ENCODE peak calls at places on chromosomes 4 and X, in ten cellular contexts. One of them, this sample, is unnamed.
A peak's percentile ranks its signal among the peaks of the same experiment; 100 is the strongest.

GRCh38 chr4:1544861-1545275 is 138.6 kb upstream of the NKX1-1 start:
- DNase-seq in mucosa of descending colon: peak; percentile 62
- DNase-seq in posterior vena cava: no peak
- DNase-seq in T-helper 22 cell: no peak
- DNase-seq in testis: no peak
- DNase-seq in iris pigment epithelial cell: no peak
- DNase-seq in CD8-positive, alpha-beta T cell: no peak
- DNase-seq in activated CD8-positive, alpha-beta memory T cell treated with anti-CD3 and anti-CD28 coated beads, Interleukin-2, amount 50 U/mL, for 4 hours: no peak
- DNase-seq in T-helper 2 cell treated with Interferon-gamma antibody and Interleukin-4, amounts not matched to agents 5 μg/mL and 100 μg/mL, for 36 hours: no peak
- DNase-seq in G401: no peak
- DNase-seq in this sample: no peak

GRCh38 chrX:136711147-136711546 is 63.2 kb downstream of the CD40LG start:
- DNase-seq in mucosa of descending colon: peak; percentile 46
- DNase-seq in posterior vena cava: no peak
- DNase-seq in T-helper 22 cell: no peak
- DNase-seq in testis: peak; percentile 50
- DNase-seq in iris pigment epithelial cell: peak; percentile 30
- DNase-seq in CD8-positive, alpha-beta T cell: no peak
- DNase-seq in activated CD8-positive, alpha-beta memory T cell treated with anti-CD3 and anti-CD28 coated beads, Interleukin-2, amount 50 U/mL, for 4 hours: peak; percentile 23
- DNase-seq in T-helper 2 cell treated with Interferon-gamma antibody and Interleukin-4, amounts not matched to agents 5 μg/mL and 100 μg/mL, for 36 hours: no peak
- DNase-seq in G401: peak; percentile 11
- DNase-seq in this sample: peak; percentile 27

GRCh38 chrX:53398216-53398615 is 24.2 kb downstream of the SMC1A start:
- DNase-seq in mucosa of descending colon: no peak
- DNase-seq in posterior vena cava: no peak
- DNase-seq in T-helper 22 cell: no peak
- DNase-seq in testis: no peak
- DNase-seq in iris pigment epithelial cell: no peak
- DNase-seq in CD8-positive, alpha-beta T cell: no peak
- DNase-seq in activated CD8-positive, alpha-beta memory T cell treated with anti-CD3 and anti-CD28 coated beads, Interleukin-2, amount 50 U/mL, for 4 hours: no peak
- DNase-seq in T-helper 2 cell treated with Interferon-gamma antibody and Interleukin-4, amounts not matched to agents 5 μg/mL and 100 μg/mL, for 36 hours: no peak
- DNase-seq in G401: no peak
- DNase-seq in this sample: no peak

GRCh38 chr4:139692300-139693012 is 26.8 kb downstream of the MGST2 start:
- DNase-seq in mucosa of descending colon: no peak
- DNase-seq in posterior vena cava: no peak
- DNase-seq in T-helper 22 cell: no peak
- DNase-seq in testis: no peak
- DNase-seq in iris pigment epithelial cell: no peak
- DNase-seq in CD8-positive, alpha-beta T cell: no peak
- DNase-seq in activated CD8-positive, alpha-beta memory T cell treated with anti-CD3 and anti-CD28 coated beads, Interleukin-2, amount 50 U/mL, for 4 hours: no peak
- DNase-seq in T-helper 2 cell treated with Interferon-gamma antibody and Interleukin-4, amounts not matched to agents 5 μg/mL and 100 μg/mL, for 36 hours: no peak
- DNase-seq in G401: peak; percentile 37
- DNase-seq in this sample: peak; percentile 1

GRCh38 chr4:150874386-150875226 is 140.5 kb downstream of the LRBA start:
- DNase-seq in mucosa of descending colon: no peak
- DNase-seq in posterior vena cava: no peak
- DNase-seq in T-helper 22 cell: no peak
- DNase-seq in testis: no peak
- DNase-seq in iris pigment epithelial cell: no peak
- DNase-seq in CD8-positive, alpha-beta T cell: no peak
- DNase-seq in activated CD8-positive, alpha-beta memory T cell treated with anti-CD3 and anti-CD28 coated beads, Interleukin-2, amount 50 U/mL, for 4 hours: no peak
- DNase-seq in T-helper 2 cell treated with Interferon-gamma antibody and Interleukin-4, amounts not matched to agents 5 μg/mL and 100 μg/mL, for 36 hours: no peak
- DNase-seq in G401: peak; percentile 56
- DNase-seq in this sample: no peak

GRCh38 chr4:88526221-88526815 is 2.7 kb upstream of the PYURF start:
- DNase-seq in mucosa of descending colon: no peak
- DNase-seq in posterior vena cava: no peak
- DNase-seq in T-helper 22 cell: no peak
- DNase-seq in testis: no peak
- DNase-seq in iris pigment epithelial cell: peak; percentile 16
- DNase-seq in CD8-positive, alpha-beta T cell: no peak
- DNase-seq in activated CD8-positive, alpha-beta memory T cell treated with anti-CD3 and anti-CD28 coated beads, Interleukin-2, amount 50 U/mL, for 4 hours: no peak
- DNase-seq in T-helper 2 cell treated with Interferon-gamma antibody and Interleukin-4, amounts not matched to agents 5 μg/mL and 100 μg/mL, for 36 hours: no peak
- DNase-seq in G401: peak; percentile 50
- DNase-seq in this sample: no peak

GRCh38 chrX:16023790-16024734 is 99.3 kb upstream of the GRPR start:
- DNase-seq in mucosa of descending colon: no peak
- DNase-seq in posterior vena cava: no peak
- DNase-seq in T-helper 22 cell: no peak
- DNase-seq in testis: no peak
- DNase-seq in iris pigment epithelial cell: peak; percentile 32
- DNase-seq in CD8-positive, alpha-beta T cell: no peak
- DNase-seq in activated CD8-positive, alpha-beta memory T cell treated with anti-CD3 and anti-CD28 coated beads, Interleukin-2, amount 50 U/mL, for 4 hours: no peak
- DNase-seq in T-helper 2 cell treated with Interferon-gamma antibody and Interleukin-4, amounts not matched to agents 5 μg/mL and 100 μg/mL, for 36 hours: no peak
- DNase-seq in G401: no peak
- DNase-seq in this sample: peak; percentile 61

GRCh38 chrX:40245411-40246140 is 147.8 kb upstream of the BCOR start:
- DNase-seq in mucosa of descending colon: no peak
- DNase-seq in posterior vena cava: no peak
- DNase-seq in T-helper 22 cell: no peak
- DNase-seq in testis: no peak
- DNase-seq in iris pigment epithelial cell: peak; percentile 68
- DNase-seq in CD8-positive, alpha-beta T cell: no peak
- DNase-seq in activated CD8-positive, alpha-beta memory T cell treated with anti-CD3 and anti-CD28 coated beads, Interleukin-2, amount 50 U/mL, for 4 hours: no peak
- DNase-seq in T-helper 2 cell treated with Interferon-gamma antibody and Interleukin-4, amounts not matched to agents 5 μg/mL and 100 μg/mL, for 36 hours: no peak
- DNase-seq in G401: peak; percentile 41
- DNase-seq in this sample: no peak

GRCh38 chr4:185144601-185145240 is 1.7 kb downstream of the SLC25A4 start:
- DNase-seq in mucosa of descending colon: no peak
- DNase-seq in posterior vena cava: no peak
- DNase-seq in T-helper 22 cell: no peak
- DNase-seq in testis: peak; percentile 42
- DNase-seq in iris pigment epithelial cell: no peak
- DNase-seq in CD8-positive, alpha-beta T cell: no peak
- DNase-seq in activated CD8-positive, alpha-beta memory T cell treated with anti-CD3 and anti-CD28 coated beads, Interleukin-2, amount 50 U/mL, for 4 hours: no peak
- DNase-seq in T-helper 2 cell treated with Interferon-gamma antibody and Interleukin-4, amounts not matched to agents 5 μg/mL and 100 μg/mL, for 36 hours: no peak
- DNase-seq in G401: no peak
- DNase-seq in this sample: no peak

GRCh38 chrX:9148626-9149385 is 114.9 kb upstream of the FAM9B start:
- DNase-seq in mucosa of descending colon: no peak
- DNase-seq in posterior vena cava: no peak
- DNase-seq in T-helper 22 cell: no peak
- DNase-seq in testis: no peak
- DNase-seq in iris pigment epithelial cell: peak; percentile 58
- DNase-seq in CD8-positive, alpha-beta T cell: no peak
- DNase-seq in activated CD8-positive, alpha-beta memory T cell treated with anti-CD3 and anti-CD28 coated beads, Interleukin-2, amount 50 U/mL, for 4 hours: no peak
- DNase-seq in T-helper 2 cell treated with Interferon-gamma antibody and Interleukin-4, amounts not matched to agents 5 μg/mL and 100 μg/mL, for 36 hours: no peak
- DNase-seq in G401: no peak
- DNase-seq in this sample: peak; percentile 84

GRCh38 chr4:24488399-24489164 is 95.8 kb downstream of the DHX15 start:
- DNase-seq in mucosa of descending colon: peak; percentile 85
- DNase-seq in posterior vena cava: peak; percentile 90
- DNase-seq in T-helper 22 cell: no peak
- DNase-seq in testis: peak; percentile 92
- DNase-seq in iris pigment epithelial cell: peak; percentile 55
- DNase-seq in CD8-positive, alpha-beta T cell: peak; percentile 32
- DNase-seq in activated CD8-positive, alpha-beta memory T cell treated with anti-CD3 and anti-CD28 coated beads, Interleukin-2, amount 50 U/mL, for 4 hours: peak; percentile 54
- DNase-seq in T-helper 2 cell treated with Interferon-gamma antibody and Interleukin-4, amounts not matched to agents 5 μg/mL and 100 μg/mL, for 36 hours: peak; percentile 50
- DNase-seq in G401: peak; percentile 44
- DNase-seq in this sample: peak; percentile 60

GRCh38 chrX:29948653-29949052 is 266.7 kb upstream of the MAGEB2 start:
- DNase-seq in mucosa of descending colon: no peak
- DNase-seq in posterior vena cava: no peak
- DNase-seq in T-helper 22 cell: no peak
- DNase-seq in testis: no peak
- DNase-seq in iris pigment epithelial cell: peak; percentile 70
- DNase-seq in CD8-positive, alpha-beta T cell: no peak
- DNase-seq in activated CD8-positive, alpha-beta memory T cell treated with anti-CD3 and anti-CD28 coated beads, Interleukin-2, amount 50 U/mL, for 4 hours: no peak
- DNase-seq in T-helper 2 cell treated with Interferon-gamma antibody and Interleukin-4, amounts not matched to agents 5 μg/mL and 100 μg/mL, for 36 hours: no peak
- DNase-seq in G401: no peak
- DNase-seq in this sample: peak; percentile 64

GRCh38 chr4:38424171-38424871 is 239.7 kb upstream of the KLF3 start:
- DNase-seq in mucosa of descending colon: peak; percentile 69
- DNase-seq in posterior vena cava: no peak
- DNase-seq in T-helper 22 cell: no peak
- DNase-seq in testis: no peak
- DNase-seq in iris pigment epithelial cell: no peak
- DNase-seq in CD8-positive, alpha-beta T cell: no peak
- DNase-seq in activated CD8-positive, alpha-beta memory T cell treated with anti-CD3 and anti-CD28 coated beads, Interleukin-2, amount 50 U/mL, for 4 hours: no peak
- DNase-seq in T-helper 2 cell treated with Interferon-gamma antibody and Interleukin-4, amounts not matched to agents 5 μg/mL and 100 μg/mL, for 36 hours: no peak
- DNase-seq in G401: no peak
- DNase-seq in this sample: no peak

GRCh38 chr4:72887152-72887551 is 182.4 kb downstream of the COX18 start:
- DNase-seq in mucosa of descending colon: no peak
- DNase-seq in posterior vena cava: no peak
- DNase-seq in T-helper 22 cell: no peak
- DNase-seq in testis: no peak
- DNase-seq in iris pigment epithelial cell: no peak
- DNase-seq in CD8-positive, alpha-beta T cell: no peak
- DNase-seq in activated CD8-positive, alpha-beta memory T cell treated with anti-CD3 and anti-CD28 coated beads, Interleukin-2, amount 50 U/mL, for 4 hours: no peak
- DNase-seq in T-helper 2 cell treated with Interferon-gamma antibody and Interleukin-4, amounts not matched to agents 5 μg/mL and 100 μg/mL, for 36 hours: no peak
- DNase-seq in G401: no peak
- DNase-seq in this sample: no peak

GRCh38 chr4:55111601-55112000 is 13.8 kb downstream of the KDR start:
- DNase-seq in mucosa of descending colon: no peak
- DNase-seq in posterior vena cava: no peak
- DNase-seq in T-helper 22 cell: no peak
- DNase-seq in testis: no peak
- DNase-seq in iris pigment epithelial cell: no peak
- DNase-seq in CD8-positive, alpha-beta T cell: no peak
- DNase-seq in activated CD8-positive, alpha-beta memory T cell treated with anti-CD3 and anti-CD28 coated beads, Interleukin-2, amount 50 U/mL, for 4 hours: no peak
- DNase-seq in T-helper 2 cell treated with Interferon-gamma antibody and Interleukin-4, amounts not matched to agents 5 μg/mL and 100 μg/mL, for 36 hours: no peak
- DNase-seq in G401: no peak
- DNase-seq in this sample: no peak

GRCh38 chr4:70651864-70652506 is 14.3 kb downstream of the JCHAIN start:
- DNase-seq in mucosa of descending colon: no peak
- DNase-seq in posterior vena cava: no peak
- DNase-seq in T-helper 22 cell: no peak
- DNase-seq in testis: no peak
- DNase-seq in iris pigment epithelial cell: peak; percentile 29
- DNase-seq in CD8-positive, alpha-beta T cell: no peak
- DNase-seq in activated CD8-positive, alpha-beta memory T cell treated with anti-CD3 and anti-CD28 coated beads, Interleukin-2, amount 50 U/mL, for 4 hours: no peak
- DNase-seq in T-helper 2 cell treated with Interferon-gamma antibody and Interleukin-4, amounts not matched to agents 5 μg/mL and 100 μg/mL, for 36 hours: no peak
- DNase-seq in G401: peak; percentile 36
- DNase-seq in this sample: peak; percentile 26

GRCh38 chr4:149518471-149518870 is 297.2 kb downstream of the IQCM start:
- DNase-seq in mucosa of descending colon: no peak
- DNase-seq in posterior vena cava: no peak
- DNase-seq in T-helper 22 cell: no peak
- DNase-seq in testis: no peak
- DNase-seq in iris pigment epithelial cell: peak; percentile 1
- DNase-seq in CD8-positive, alpha-beta T cell: no peak
- DNase-seq in activated CD8-positive, alpha-beta memory T cell treated with anti-CD3 and anti-CD28 coated beads, Interleukin-2, amount 50 U/mL, for 4 hours: no peak
- DNase-seq in T-helper 2 cell treated with Interferon-gamma antibody and Interleukin-4, amounts not matched to agents 5 μg/mL and 100 μg/mL, for 36 hours: no peak
- DNase-seq in G401: no peak
- DNase-seq in this sample: no peak

GRCh38 chrX:7647826-7648225 is 195.1 kb upstream of the VCX start:
- DNase-seq in mucosa of descending colon: no peak
- DNase-seq in posterior vena cava: no peak
- DNase-seq in T-helper 22 cell: no peak
- DNase-seq in testis: no peak
- DNase-seq in iris pigment epithelial cell: no peak
- DNase-seq in CD8-positive, alpha-beta T cell: no peak
- DNase-seq in activated CD8-positive, alpha-beta memory T cell treated with anti-CD3 and anti-CD28 coated beads, Interleukin-2, amount 50 U/mL, for 4 hours: no peak
- DNase-seq in T-helper 2 cell treated with Interferon-gamma antibody and Interleukin-4, amounts not matched to agents 5 μg/mL and 100 μg/mL, for 36 hours: no peak
- DNase-seq in G401: no peak
- DNase-seq in this sample: no peak

GRCh38 chr4:99946346-99947189 is at the start of gene DNAJB14:
- DNase-seq in mucosa of descending colon: peak; percentile 91
- DNase-seq in posterior vena cava: peak; percentile 92
- DNase-seq in T-helper 22 cell: peak; percentile 76
- DNase-seq in testis: peak; percentile 66
- DNase-seq in iris pigment epithelial cell: peak; percentile 75
- DNase-seq in CD8-positive, alpha-beta T cell: peak; percentile 74
- DNase-seq in activated CD8-positive, alpha-beta memory T cell treated with anti-CD3 and anti-CD28 coated beads, Interleukin-2, amount 50 U/mL, for 4 hours: peak; percentile 81
- DNase-seq in T-helper 2 cell treated with Interferon-gamma antibody and Interleukin-4, amounts not matched to agents 5 μg/mL and 100 μg/mL, for 36 hours: peak; percentile 84
- DNase-seq in G401: peak; percentile 66
- DNase-seq in this sample: peak; percentile 77

GRCh38 chr4:152515678-152516077 is 20.2 kb downstream of the FBXW7 start:
- DNase-seq in mucosa of descending colon: no peak
- DNase-seq in posterior vena cava: no peak
- DNase-seq in T-helper 22 cell: no peak
- DNase-seq in testis: no peak
- DNase-seq in iris pigment epithelial cell: peak; percentile 70
- DNase-seq in CD8-positive, alpha-beta T cell: no peak
- DNase-seq in activated CD8-positive, alpha-beta memory T cell treated with anti-CD3 and anti-CD28 coated beads, Interleukin-2, amount 50 U/mL, for 4 hours: no peak
- DNase-seq in T-helper 2 cell treated with Interferon-gamma antibody and Interleukin-4, amounts not matched to agents 5 μg/mL and 100 μg/mL, for 36 hours: no peak
- DNase-seq in G401: no peak
- DNase-seq in this sample: peak; percentile 77

GRCh38 chrX:123339201-123339905 is 155.3 kb downstream of the GRIA3 start:
- DNase-seq in mucosa of descending colon: no peak
- DNase-seq in posterior vena cava: no peak
- DNase-seq in T-helper 22 cell: no peak
- DNase-seq in testis: no peak
- DNase-seq in iris pigment epithelial cell: peak; percentile 8
- DNase-seq in CD8-positive, alpha-beta T cell: no peak
- DNase-seq in activated CD8-positive, alpha-beta memory T cell treated with anti-CD3 and anti-CD28 coated beads, Interleukin-2, amount 50 U/mL, for 4 hours: no peak
- DNase-seq in T-helper 2 cell treated with Interferon-gamma antibody and Interleukin-4, amounts not matched to agents 5 μg/mL and 100 μg/mL, for 36 hours: no peak
- DNase-seq in G401: no peak
- DNase-seq in this sample: peak; percentile 40

GRCh38 chr4:105061136-105061696 is 85.5 kb upstream of the TET2 start:
- DNase-seq in mucosa of descending colon: no peak
- DNase-seq in posterior vena cava: no peak
- DNase-seq in T-helper 22 cell: no peak
- DNase-seq in testis: no peak
- DNase-seq in iris pigment epithelial cell: peak; percentile 24
- DNase-seq in CD8-positive, alpha-beta T cell: no peak
- DNase-seq in activated CD8-positive, alpha-beta memory T cell treated with anti-CD3 and anti-CD28 coated beads, Interleukin-2, amount 50 U/mL, for 4 hours: no peak
- DNase-seq in T-helper 2 cell treated with Interferon-gamma antibody and Interleukin-4, amounts not matched to agents 5 μg/mL and 100 μg/mL, for 36 hours: peak; percentile 64
- DNase-seq in G401: no peak
- DNase-seq in this sample: peak; percentile 69

This sample was measured in LHCN-M2.